ENCODE peak calls at places on chromosomes 11 and 22, in five cellular contexts. Y is naive thymus-derived CD4-positive, alpha-beta T cell; V is GM12878; X is GM23338; Z is CD8-positive, alpha-beta T cell. R is an unnamed sample.
A peak's percentile ranks its signal among the peaks of the same experiment; 100 is the strongest.

GRCh38 chr22:24060375-24060788 is 49.3 kb downstream of the CABIN1 start:
- DNase-seq in Y (no peak), V (no peak), X (no peak), Z (no peak), R (no peak)

GRCh38 chr11:45108070-45109064 is 38.1 kb upstream of the PRDM11 start:
- DNase-seq in Y (no peak), V (no peak), X (no peak), Z (no peak), R (no peak)

GRCh38 chr11:30016588-30017363 is at the start of gene KCNA4:
- DNase-seq in Y (no peak), V (no peak), X (peak; percentile 84), Z (no peak), R (no peak)

GRCh38 chr22:19595532-19595931 is 71.3 kb upstream of the CLDN5 start:
- DNase-seq in Y (no peak), V (no peak), X (no peak), Z (no peak), R (no peak)

GRCh38 chr11:106482920-106483761 is 405.7 kb downstream of the AASDHPPT start:
- DNase-seq in Y (no peak), V (no peak), X (no peak), Z (no peak), R (no peak)

GRCh38 chr11:134466035-134466908 is 54.2 kb upstream of the B3GAT1 start:
- DNase-seq in Y (no peak), V (no peak), X (peak; percentile 76), Z (no peak), R (no peak)

GRCh38 chr11:75653532-75653931 is 15.3 kb downstream of the MAP6 start:
- DNase-seq in Y (no peak), V (no peak), X (no peak), Z (no peak), R (no peak)

GRCh38 chr11:44889266-44889665 is 61.4 kb downstream of the TP53I11 start:
- DNase-seq in Y (no peak), V (no peak), X (no peak), Z (no peak), R (no peak)

GRCh38 chr11:67648796-67649613 is 1.5 kb downstream of the ACY3 start:
- DNase-seq in Y (no peak), V (peak; percentile 57), X (no peak), Z (no peak), R (no peak)

GRCh38 chr11:68998390-68998911 is 14.6 kb downstream of the MRGPRF start:
- DNase-seq in Y (no peak), V (no peak), X (no peak), Z (no peak), R (no peak)

GRCh38 chr11:76617553-76618265 is 52.8 kb downstream of the LRRC32 start:
- DNase-seq in Y (no peak), V (no peak), X (no peak), Z (no peak), R (no peak)

GRCh38 chr11:113632981-113633380 is 73.1 kb downstream of the TMPRSS5 start:
- DNase-seq in Y (no peak), V (no peak), X (no peak), Z (no peak), R (no peak)

GRCh38 chr22:37843746-37844089 is 416 bp downstream of the ANKRD54 start:
- DNase-seq in Y (no peak), V (no peak), X (peak; percentile 58), Z (peak; percentile 49), R (no peak)

GRCh38 chr22:38740116-38740723 is 15.6 kb downstream of the SUN2 start:
- DNase-seq in Y (no peak), V (no peak), X (no peak), Z (no peak), R (no peak)

GRCh38 chr11:23931443-23931842 is 565.4 kb upstream of the LUZP2 start:
- DNase-seq in Y (no peak), V (no peak), X (no peak), Z (no peak), R (no peak)

GRCh38 chr11:125165664-125166346 is 1.3 kb downstream of the PKNOX2 start:
- DNase-seq in Y (peak; percentile 11), V (no peak), X (peak; percentile 57), Z (no peak), R (no peak)

GRCh38 chr11:14036495-14036894 is 74.0 kb downstream of the SPON1 start:
- DNase-seq in Y (no peak), V (no peak), X (no peak), Z (no peak), R (no peak)

GRCh38 chr11:17386331-17387084 is 2.0 kb downstream of the KCNJ11 start:
- DNase-seq in Y (peak; percentile 31), V (no peak), X (peak; percentile 73), Z (peak; percentile 34), R (no peak)

GRCh38 chr11:34650528-34650927 is 29.6 kb downstream of the EHF start:
- DNase-seq in Y (peak; percentile 76), V (peak; percentile 91), X (no peak), Z (peak; percentile 67), R (no peak)

GRCh38 chr22:17931400-17931825 is 92.9 kb downstream of the MICAL3 start:
- DNase-seq in Y (no peak), V (no peak), X (no peak), Z (no peak), R (no peak)

GRCh38 chr22:19035474-19036228 is 86.6 kb downstream of the DGCR2 start:
- DNase-seq in Y (no peak), V (no peak), X (peak; percentile 74), Z (no peak), R (peak; percentile 27)

GRCh38 chr22:39176067-39176621 is 23.7 kb upstream of the CBX7 start:
- DNase-seq in Y (no peak), V (no peak), X (peak; percentile 92), Z (no peak), R (no peak)

GRCh38 chr11:65859812-65860277 is 388 bp upstream of the MUS81 start:
- DNase-seq in Y (no peak), V (no peak), X (no peak), Z (peak; percentile 50), R (no peak)

GRCh38 chr11:6319879-6320410 is 356 bp downstream of the CAVIN3 start:
- DNase-seq in Y (no peak), V (no peak), X (peak; percentile 86), Z (no peak), R (no peak)

GRCh38 chr11:92340839-92341238 is 116.2 kb downstream of the FAT3 start:
- DNase-seq in Y (no peak), V (no peak), X (peak; percentile 87), Z (no peak), R (peak; percentile 58)

GRCh38 chr22:31243339-31244043 is 31.4 kb downstream of the LIMK2 start:
- DNase-seq in Y (no peak), V (no peak), X (no peak), Z (no peak), R (no peak)

GRCh38 chr22:47328550-47329243 is 566.2 kb downstream of the TBC1D22A start:
- DNase-seq in Y (no peak), V (no peak), X (no peak), Z (no peak), R (no peak)

GRCh38 chr11:134020598-134020997 is 48.3 kb upstream of the JAM3 start:
- DNase-seq in Y (no peak), V (no peak), X (no peak), Z (no peak), R (no peak)

GRCh38 chr22:29133603-29134133 is 60.8 kb downstream of the KREMEN1 start:
- DNase-seq in Y (no peak), V (no peak), X (no peak), Z (no peak), R (no peak)

GRCh38 chr11:102171101-102171500 is 60.9 kb downstream of the YAP1 start:
- DNase-seq in Y (no peak), V (no peak), X (no peak), Z (no peak), R (no peak)

GRCh38 chr11:62548545-62549335 is 2.1 kb upstream of the AHNAK start:
- DNase-seq in Y (no peak), V (no peak), X (no peak), Z (no peak), R (no peak)
- H3K27ac ChIP-seq in Y (no peak overlapping the region), V (no peak overlapping the region), X (no peak overlapping the region), Z (no peak overlapping the region), R (no peak overlapping the region)

GRCh38 chr11:58577441-58578135 is 1.3 kb upstream of the ZFP91 start:
- DNase-seq in Y (no peak), V (peak; percentile 66), X (no peak), Z (peak; percentile 76), R (no peak)
- H3K4me1 ChIP-seq in Y (peaks cover 50% of the 10 kb centered on the region), V (peaks cover 9% of the 10 kb centered on the region), X (peaks cover 9% of the 10 kb centered on the region), Z (peaks cover 61% of the 10 kb centered on the region), R (peaks cover 1% of the 10 kb centered on the region)

DNA sequence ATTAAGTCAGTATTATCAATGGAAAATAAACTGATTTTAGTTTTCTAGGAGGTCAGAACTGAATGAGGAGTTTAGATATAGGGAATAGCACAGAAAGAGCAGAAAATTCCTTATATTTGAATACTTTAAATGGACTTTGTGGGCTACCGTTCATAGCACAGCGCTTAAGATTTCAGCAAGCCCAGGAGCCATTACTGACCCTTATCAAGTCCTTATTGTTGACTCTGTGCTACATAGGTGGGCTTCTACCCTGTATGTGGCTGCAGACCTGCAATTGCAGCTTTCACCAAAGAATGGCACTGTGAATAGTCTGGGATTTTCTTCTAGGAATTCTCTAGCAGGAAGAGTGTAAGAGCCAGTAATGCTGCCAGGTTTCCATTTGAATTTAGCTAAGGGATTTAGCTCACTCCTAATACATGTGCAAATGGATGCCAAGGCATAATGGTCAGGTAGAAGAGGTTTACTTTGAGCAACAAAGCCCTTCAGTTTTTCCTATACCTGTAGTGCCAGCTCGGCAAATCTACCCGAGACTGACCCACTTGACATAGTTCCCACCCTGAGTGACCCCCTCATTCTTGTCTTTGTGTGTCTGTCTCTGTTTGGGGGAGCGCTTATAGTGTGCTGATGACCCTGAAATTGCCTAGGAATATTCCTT is 42.5 kb upstream of the DLAT start:
- DNase-seq in Y (no peak), V (no peak), X (peak; percentile 44), Z (no peak), R (no peak)
- H3K4me3 ChIP-seq in Y (no peak overlapping the region), V (no peak overlapping the region), X (peak overlapping the region; percentile 26), Z (no peak overlapping the region), R (no peak overlapping the region)

GRCh38 chr22:45233827-45234226 is 6.9 kb downstream of the KIAA0930 start:
- DNase-seq in Y (no peak), V (no peak), X (no peak), Z (no peak), R (no peak)

GRCh38 chr22:45235851-45236342 is 4.8 kb downstream of the KIAA0930 start:
- DNase-seq in Y (no peak), V (no peak), X (no peak), Z (no peak), R (no peak)

GRCh38 chr22:45237065-45237990 is 3.4 kb downstream of the KIAA0930 start:
- DNase-seq in Y (no peak), V (no peak), X (no peak), Z (no peak), R (no peak)

GRCh38 chr22:45233386-45233785 is 7.3 kb downstream of the KIAA0930 start:
- DNase-seq in Y (no peak), V (no peak), X (no peak), Z (no peak), R (no peak)

DNA sequence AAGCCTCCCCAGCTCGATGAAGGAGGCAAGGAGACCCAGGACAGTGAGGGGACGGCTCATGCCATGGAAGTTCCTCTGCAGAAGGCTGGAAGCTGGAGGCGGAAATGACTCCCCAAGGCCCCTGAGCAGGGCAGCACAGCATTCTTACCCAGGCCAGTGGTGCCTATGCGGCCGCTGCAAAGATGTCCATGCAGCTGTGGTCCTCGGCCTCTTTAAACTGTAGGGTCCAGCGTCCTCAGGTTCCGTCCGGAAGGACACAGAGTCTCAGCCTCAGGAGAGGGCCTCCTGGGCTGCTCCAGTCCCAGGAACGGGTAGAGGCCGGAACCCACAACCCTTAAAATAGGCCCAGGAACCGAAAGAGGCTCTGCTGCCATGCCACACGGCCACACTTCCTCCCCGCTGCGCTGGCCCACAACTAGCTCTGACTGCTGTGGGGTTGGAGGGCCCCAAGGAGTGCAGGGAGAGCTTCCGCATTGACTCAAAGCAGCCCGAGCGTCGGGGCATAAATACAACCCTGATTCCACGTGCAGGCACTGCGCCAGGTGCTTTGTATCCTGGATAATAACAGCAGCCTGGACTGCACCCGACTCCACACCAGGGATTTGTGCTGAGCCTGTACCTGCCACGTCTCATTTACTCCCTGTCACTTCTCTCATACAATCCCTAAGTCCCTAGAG is 5.5 kb downstream of the KIAA0930 start:
- DNase-seq in Y (peak; percentile 16), V (peak; percentile 81), X (no peak), Z (no peak), R (no peak)
- H3K27ac ChIP-seq in Y (no peak overlapping the region), V (peak overlapping the region; percentile 93), X (no peak overlapping the region), Z (no peak overlapping the region), R (no peak overlapping the region)